ENCODE peak calls at places on chromosome 22, in four cellular contexts. One of them, this sample, is unnamed.

GRCh38 chr22:30606455-30607299 is at the start of gene TCN2:
- DNase-seq in myocyte: peak
- DNase-seq in RWPE1: peak
- DNase-seq in GM13976: peak
- DNase-seq in this sample: peak

GRCh38 chr22:49827307-49827852 is 293 bp downstream of the BRD1 start:
- DNase-seq in myocyte: peak
- DNase-seq in RWPE1: no peak
- DNase-seq in GM13976: peak
- DNase-seq in this sample: no peak

GRCh38 chr22:42270178-42270511 is 308 bp downstream of the TCF20 start:
- DNase-seq in myocyte: peak
- DNase-seq in RWPE1: peak
- DNase-seq in GM13976: no peak
- DNase-seq in this sample: peak

GRCh38 chr22:36363378-36363931 is 24.3 kb downstream of the MYH9 start:
- DNase-seq in myocyte: no peak
- DNase-seq in RWPE1: no peak
- DNase-seq in GM13976: no peak
- DNase-seq in this sample: no peak

GRCh38 chr22:49046546-49047305 is 780.9 kb downstream of the BRD1 start:
- DNase-seq in myocyte: no peak
- DNase-seq in RWPE1: no peak
- DNase-seq in GM13976: peak
- DNase-seq in this sample: no peak

GRCh38 chr22:37326726-37327125 is 44.4 kb downstream of the CYTH4 start:
- DNase-seq in myocyte: no peak
- DNase-seq in RWPE1: no peak
- DNase-seq in GM13976: no peak
- DNase-seq in this sample: no peak

GRCh38 chr22:41021039-41021654 is 70.0 kb downstream of the RBX1 start:
- DNase-seq in myocyte: no peak
- DNase-seq in RWPE1: peak
- DNase-seq in GM13976: no peak
- DNase-seq in this sample: no peak

GRCh38 chr22:19120829-19121630 is 1.2 kb downstream of the DGCR2 start:
- DNase-seq in myocyte: peak
- DNase-seq in RWPE1: peak
- DNase-seq in GM13976: no peak
- DNase-seq in this sample: no peak

GRCh38 chr22:19175602-19176174 is 2.8 kb downstream of the SLC25A1 start:
- DNase-seq in myocyte: no peak
- DNase-seq in RWPE1: no peak
- DNase-seq in GM13976: no peak
- DNase-seq in this sample: no peak

GRCh38 chr22:32482708-32483107 is 8.1 kb downstream of the FBXO7 start:
- DNase-seq in myocyte: no peak
- DNase-seq in RWPE1: no peak
- DNase-seq in GM13976: no peak
- DNase-seq in this sample: no peak

GRCh38 chr22:19039796-19040580 is 82.2 kb downstream of the DGCR2 start:
- DNase-seq in myocyte: no peak
- DNase-seq in RWPE1: no peak
- DNase-seq in GM13976: no peak
- DNase-seq in this sample: no peak

GRCh38 chr22:27483095-27483798 is 318.3 kb downstream of the MN1 start:
- DNase-seq in myocyte: no peak
- DNase-seq in RWPE1: no peak
- DNase-seq in GM13976: no peak
- DNase-seq in this sample: no peak

GRCh38 chr22:49958462-49958921 is 2.1 kb upstream of the PIM3 start:
- DNase-seq in myocyte: no peak
- DNase-seq in RWPE1: no peak
- DNase-seq in GM13976: no peak
- DNase-seq in this sample: no peak

GRCh38 chr22:28728621-28729313 is 12.9 kb downstream of the CHEK2 start:
- DNase-seq in myocyte: no peak
- DNase-seq in RWPE1: no peak
- DNase-seq in GM13976: no peak
- DNase-seq in this sample: no peak

GRCh38 chr22:40463017-40463631 is 92.7 kb downstream of the SGSM3 start:
- DNase-seq in myocyte: no peak
- DNase-seq in RWPE1: no peak
- DNase-seq in GM13976: peak
- DNase-seq in this sample: peak

GRCh38 chr22:35465109-35465701 is 65.3 kb downstream of the MCM5 start:
- DNase-seq in myocyte: no peak
- DNase-seq in RWPE1: no peak
- DNase-seq in GM13976: no peak
- DNase-seq in this sample: no peak

GRCh38 chr22:19723990-19724827 is 870 bp downstream of the GP1BB start:
- DNase-seq in myocyte: no peak
- DNase-seq in RWPE1: no peak
- DNase-seq in GM13976: peak
- DNase-seq in this sample: peak

GRCh38 chr22:45575607-45576272 is 73.1 kb downstream of the FBLN1 start:
- DNase-seq in myocyte: no peak
- DNase-seq in RWPE1: no peak
- DNase-seq in GM13976: no peak
- DNase-seq in this sample: no peak

GRCh38 chr22:39938509-39938908 is 21.7 kb upstream of the TMA7B start:
- DNase-seq in myocyte: no peak
- DNase-seq in RWPE1: no peak
- DNase-seq in GM13976: no peak
- DNase-seq in this sample: no peak

GRCh38 chr22:37996079-37996478 is 11.7 kb upstream of the SOX10 start:
- DNase-seq in myocyte: no peak
- DNase-seq in RWPE1: no peak
- DNase-seq in GM13976: no peak
- DNase-seq in this sample: no peak